ENCODE peak calls at places on chromosomes 6 and 20, in nine cellular contexts. One of them, this sample, is unnamed.

GRCh38 chr20:50510706-50511401 is 671 bp downstream of the PTPN1 start:
- DNase-seq in colonic mucosa: peak; percentile 43
- DNase-seq in fibroblast of lung: no peak
- DNase-seq in tibial artery: no peak
- DNase-seq in spleen: peak; percentile 88
- DNase-seq in heart right ventricle: peak; percentile 19
- DNase-seq in CD8-positive, alpha-beta memory T cell: peak; percentile 8
- DNase-seq in transverse colon: peak; percentile 38
- DNase-seq in pancreas: peak; percentile 44
- DNase-seq in this sample: no peak

GRCh38 chr6:136084403-136084802 is 165.7 kb downstream of the MTFR2 start:
- DNase-seq in tibial artery: no peak
- DNase-seq in fibroblast of lung: no peak
- DNase-seq in spleen: no peak
- DNase-seq in heart right ventricle: no peak
- DNase-seq in transverse colon: no peak
- DNase-seq in colonic mucosa: no peak
- DNase-seq in pancreas: no peak
- DNase-seq in CD8-positive, alpha-beta memory T cell: no peak
- DNase-seq in this sample: no peak

GRCh38 chr20:8433286-8433685 is 301.2 kb downstream of the PLCB1 start:
- DNase-seq in pancreas: no peak
- DNase-seq in spleen: no peak
- DNase-seq in transverse colon: no peak
- DNase-seq in fibroblast of lung: no peak
- DNase-seq in CD8-positive, alpha-beta memory T cell: no peak
- DNase-seq in tibial artery: no peak
- DNase-seq in colonic mucosa: no peak
- DNase-seq in heart right ventricle: no peak
- DNase-seq in this sample: no peak

GRCh38 chr6:113450061-113450465 is 407.1 kb upstream of the MARCKS start:
- DNase-seq in transverse colon: no peak
- DNase-seq in colonic mucosa: no peak
- DNase-seq in CD8-positive, alpha-beta memory T cell: no peak
- DNase-seq in pancreas: no peak
- DNase-seq in heart right ventricle: no peak
- DNase-seq in spleen: no peak
- DNase-seq in fibroblast of lung: peak; percentile 49
- DNase-seq in tibial artery: no peak
- DNase-seq in this sample: no peak

GRCh38 chr6:40563111-40563510 is 24.1 kb downstream of the LRFN2 start:
- DNase-seq in transverse colon: no peak
- DNase-seq in colonic mucosa: no peak
- DNase-seq in spleen: no peak
- DNase-seq in heart right ventricle: no peak
- DNase-seq in tibial artery: no peak
- DNase-seq in fibroblast of lung: no peak
- DNase-seq in pancreas: no peak
- DNase-seq in CD8-positive, alpha-beta memory T cell: no peak
- DNase-seq in this sample: no peak

GRCh38 chr20:33018169-33018931 is 10.8 kb downstream of the BPIFB2 start:
- DNase-seq in CD8-positive, alpha-beta memory T cell: no peak
- DNase-seq in heart right ventricle: no peak
- DNase-seq in spleen: peak; percentile 56
- DNase-seq in pancreas: no peak
- DNase-seq in transverse colon: no peak
- DNase-seq in colonic mucosa: no peak
- DNase-seq in fibroblast of lung: no peak
- DNase-seq in tibial artery: no peak
- DNase-seq in this sample: no peak

GRCh38 chr6:20235041-20235440 is 22.8 kb upstream of the MBOAT1 start:
- DNase-seq in heart right ventricle: no peak
- DNase-seq in tibial artery: no peak
- DNase-seq in colonic mucosa: no peak
- DNase-seq in fibroblast of lung: no peak
- DNase-seq in CD8-positive, alpha-beta memory T cell: no peak
- DNase-seq in pancreas: no peak
- DNase-seq in transverse colon: no peak
- DNase-seq in spleen: no peak
- DNase-seq in this sample: no peak

GRCh38 chr20:20498081-20498861 is 130.4 kb downstream of the INSM1 start:
- DNase-seq in heart right ventricle: no peak
- DNase-seq in tibial artery: no peak
- DNase-seq in fibroblast of lung: peak; percentile 65
- DNase-seq in transverse colon: no peak
- DNase-seq in colonic mucosa: no peak
- DNase-seq in CD8-positive, alpha-beta memory T cell: no peak
- DNase-seq in spleen: no peak
- DNase-seq in pancreas: no peak
- DNase-seq in this sample: no peak

GRCh38 chr20:13626724-13627123 is 12.0 kb downstream of the TASP1 start:
- DNase-seq in spleen: no peak
- DNase-seq in tibial artery: no peak
- DNase-seq in CD8-positive, alpha-beta memory T cell: no peak
- DNase-seq in colonic mucosa: no peak
- DNase-seq in transverse colon: no peak
- DNase-seq in heart right ventricle: no peak
- DNase-seq in fibroblast of lung: no peak
- DNase-seq in pancreas: no peak
- DNase-seq in this sample: no peak

GRCh38 chr6:156174026-156174880 is 602.9 kb upstream of the ARID1B start:
- DNase-seq in tibial artery: no peak
- DNase-seq in pancreas: no peak
- DNase-seq in colonic mucosa: no peak
- DNase-seq in fibroblast of lung: no peak
- DNase-seq in CD8-positive, alpha-beta memory T cell: no peak
- DNase-seq in spleen: no peak
- DNase-seq in heart right ventricle: no peak
- DNase-seq in transverse colon: no peak
- DNase-seq in this sample: no peak

GRCh38 chr20:61924211-61924857 is 141.3 kb downstream of the TAF4 start:
- DNase-seq in pancreas: no peak
- DNase-seq in tibial artery: peak; percentile 33
- DNase-seq in heart right ventricle: peak; percentile 5
- DNase-seq in transverse colon: no peak
- DNase-seq in spleen: peak; percentile 43
- DNase-seq in colonic mucosa: no peak
- DNase-seq in fibroblast of lung: no peak
- DNase-seq in CD8-positive, alpha-beta memory T cell: no peak
- DNase-seq in this sample: no peak

GRCh38 chr6:27126815-27127537 is 120.5 kb upstream of the PRSS16 start:
- DNase-seq in spleen: peak; percentile 94
- DNase-seq in heart right ventricle: peak; percentile 84
- DNase-seq in transverse colon: peak; percentile 93
- DNase-seq in pancreas: peak; percentile 80
- DNase-seq in fibroblast of lung: peak; percentile 94
- DNase-seq in CD8-positive, alpha-beta memory T cell: peak; percentile 75
- DNase-seq in colonic mucosa: peak; percentile 95
- DNase-seq in tibial artery: peak; percentile 93
- DNase-seq in this sample: peak; percentile 91

GRCh38 chr6:19413323-19413722 is 423.8 kb upstream of the ID4 start:
- DNase-seq in fibroblast of lung: peak; percentile 76
- DNase-seq in CD8-positive, alpha-beta memory T cell: no peak
- DNase-seq in colonic mucosa: no peak
- DNase-seq in spleen: no peak
- DNase-seq in pancreas: no peak
- DNase-seq in heart right ventricle: no peak
- DNase-seq in transverse colon: no peak
- DNase-seq in tibial artery: no peak
- DNase-seq in this sample: no peak

GRCh38 chr20:63822276-63822696 is 8.8 kb downstream of the ZBTB46 start:
- DNase-seq in spleen: no peak
- DNase-seq in heart right ventricle: no peak
- DNase-seq in CD8-positive, alpha-beta memory T cell: no peak
- DNase-seq in colonic mucosa: no peak
- DNase-seq in tibial artery: no peak
- DNase-seq in fibroblast of lung: no peak
- DNase-seq in transverse colon: no peak
- DNase-seq in pancreas: no peak
- DNase-seq in this sample: no peak

GRCh38 chr20:56626367-56627121 is 2.6 kb upstream of the TFAP2C start:
- DNase-seq in spleen: no peak
- DNase-seq in transverse colon: peak; percentile 13
- DNase-seq in fibroblast of lung: no peak
- DNase-seq in heart right ventricle: no peak
- DNase-seq in colonic mucosa: peak; percentile 36
- DNase-seq in tibial artery: no peak
- DNase-seq in CD8-positive, alpha-beta memory T cell: no peak
- DNase-seq in pancreas: no peak
- DNase-seq in this sample: peak; percentile 55

GRCh38 chr6:73581293-73581692 is 60.5 kb upstream of the EEF1A1 start:
- DNase-seq in tibial artery: no peak
- DNase-seq in pancreas: no peak
- DNase-seq in transverse colon: no peak
- DNase-seq in spleen: no peak
- DNase-seq in CD8-positive, alpha-beta memory T cell: no peak
- DNase-seq in fibroblast of lung: no peak
- DNase-seq in colonic mucosa: no peak
- DNase-seq in heart right ventricle: no peak
- DNase-seq in this sample: no peak

GRCh38 chr6:73580247-73581149 is 59.7 kb upstream of the EEF1A1 start:
- DNase-seq in colonic mucosa: peak; percentile 70
- DNase-seq in CD8-positive, alpha-beta memory T cell: peak; percentile 17
- DNase-seq in pancreas: peak; percentile 47
- DNase-seq in heart right ventricle: peak; percentile 71
- DNase-seq in tibial artery: peak; percentile 92
- DNase-seq in spleen: peak; percentile 87
- DNase-seq in fibroblast of lung: peak; percentile 99
- DNase-seq in transverse colon: peak; percentile 76
- DNase-seq in this sample: no peak

GRCh38 chr6:73585566-73586415 is 65.0 kb upstream of the EEF1A1 start:
- DNase-seq in transverse colon: peak; percentile 47
- DNase-seq in pancreas: no peak
- DNase-seq in tibial artery: no peak
- DNase-seq in heart right ventricle: no peak
- DNase-seq in spleen: no peak
- DNase-seq in CD8-positive, alpha-beta memory T cell: peak; percentile 17
- DNase-seq in colonic mucosa: peak; percentile 75
- DNase-seq in fibroblast of lung: peak; percentile 83
- DNase-seq in this sample: peak; percentile 56

DNA sequence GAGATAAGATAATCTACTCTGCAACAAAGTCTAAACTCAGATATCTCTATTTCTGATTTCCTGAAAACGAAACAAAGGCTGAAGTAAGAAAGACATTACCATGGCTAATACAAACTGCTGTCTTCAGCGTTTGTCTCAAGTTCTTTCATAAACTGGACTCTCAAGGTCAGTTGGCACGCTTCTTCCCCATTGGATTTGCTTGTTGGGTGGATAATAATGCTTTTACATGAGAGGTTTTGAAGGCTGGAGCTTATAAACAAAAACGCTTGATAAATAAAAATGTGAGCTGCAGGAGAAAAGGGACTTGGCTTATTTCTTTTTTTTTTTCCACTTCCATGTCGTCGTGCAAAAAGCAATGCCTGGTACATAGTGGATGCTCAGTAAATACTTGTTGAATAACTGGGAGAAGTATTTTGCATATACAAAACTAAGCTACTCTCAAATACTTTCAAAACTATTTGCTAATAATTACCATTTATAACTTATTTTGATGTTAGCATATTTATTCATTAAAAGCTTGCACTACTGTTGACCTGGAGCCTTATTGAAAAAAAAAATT is 65.7 kb upstream of the EEF1A1 start:
- DNase-seq in colonic mucosa: no peak
- DNase-seq in spleen: no peak
- DNase-seq in fibroblast of lung: peak; percentile 63
- DNase-seq in pancreas: no peak
- DNase-seq in heart right ventricle: no peak
- DNase-seq in tibial artery: no peak
- DNase-seq in transverse colon: no peak
- DNase-seq in CD8-positive, alpha-beta memory T cell: no peak
- DNase-seq in this sample: no peak
- H3K4me3 ChIP-seq in colonic mucosa: no peak overlapping the region
- H3K4me3 ChIP-seq in spleen: peak overlapping the region; percentile 17
- H3K4me3 ChIP-seq in fibroblast of lung: peak overlapping the region; percentile 27
- H3K4me3 ChIP-seq in pancreas: no peak overlapping the region
- H3K4me3 ChIP-seq in heart right ventricle: peak overlapping the region; percentile 27
- H3K4me3 ChIP-seq in tibial artery: peak overlapping the region; percentile 41
- H3K4me3 ChIP-seq in transverse colon: no peak overlapping the region
- H3K4me3 ChIP-seq in CD8-positive, alpha-beta memory T cell: peak overlapping the region; percentile 46
- H3K4me3 ChIP-seq in this sample: no peak overlapping the region

GRCh38 chr20:41218466-41218865 is 81.1 kb downstream of the PLCG1 start:
- DNase-seq in pancreas: no peak
- DNase-seq in heart right ventricle: no peak
- DNase-seq in transverse colon: no peak
- DNase-seq in colonic mucosa: no peak
- DNase-seq in fibroblast of lung: no peak
- DNase-seq in CD8-positive, alpha-beta memory T cell: no peak
- DNase-seq in spleen: no peak
- DNase-seq in tibial artery: no peak
- DNase-seq in this sample: no peak
- H3K4me3 ChIP-seq in pancreas: no peak overlapping the region
- H3K4me3 ChIP-seq in heart right ventricle: no peak overlapping the region
- H3K4me3 ChIP-seq in transverse colon: no peak overlapping the region
- H3K4me3 ChIP-seq in colonic mucosa: no peak overlapping the region
- H3K4me3 ChIP-seq in fibroblast of lung: no peak overlapping the region
- H3K4me3 ChIP-seq in CD8-positive, alpha-beta memory T cell: no peak overlapping the region
- H3K4me3 ChIP-seq in spleen: no peak overlapping the region
- H3K4me3 ChIP-seq in tibial artery: no peak overlapping the region
- H3K4me3 ChIP-seq in this sample: no peak overlapping the region

DNA sequence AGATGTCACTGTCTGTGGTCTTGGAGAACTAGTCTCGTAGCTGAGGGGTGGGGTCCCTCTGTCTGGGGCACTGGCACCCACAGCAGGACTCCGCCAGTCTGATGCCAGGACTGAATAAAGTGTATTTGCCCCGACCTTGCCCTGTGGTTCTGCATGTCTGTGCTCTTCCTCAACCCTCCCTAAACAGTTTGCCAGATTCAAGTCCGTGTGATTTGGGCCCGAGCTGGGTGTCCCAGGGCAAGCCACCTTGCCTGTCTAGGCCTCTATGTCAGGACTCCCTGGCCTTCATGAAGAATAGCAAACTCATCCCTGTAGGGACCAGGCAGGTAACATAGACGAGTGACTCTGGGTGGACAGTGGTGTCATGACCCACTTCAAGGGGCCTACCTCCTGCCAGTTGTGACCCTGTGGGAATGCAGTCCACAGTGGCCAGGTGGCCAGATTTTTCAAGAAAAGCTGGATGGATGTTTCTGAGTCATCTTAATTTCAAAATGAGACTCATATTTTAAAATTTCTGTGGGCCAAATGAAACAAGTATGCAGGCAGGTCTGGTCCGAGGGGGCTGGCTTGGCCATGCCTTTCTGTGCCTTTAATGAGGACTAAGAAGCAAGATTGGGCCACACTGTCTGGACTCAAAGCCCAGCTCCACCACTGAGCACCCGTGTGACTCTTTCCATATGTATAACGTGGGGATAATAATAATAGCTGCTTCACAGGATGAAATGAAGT is 3.4 kb downstream of the SOX12 start:
- DNase-seq in fibroblast of lung: no peak
- DNase-seq in CD8-positive, alpha-beta memory T cell: no peak
- DNase-seq in spleen: no peak
- DNase-seq in pancreas: no peak
- DNase-seq in transverse colon: no peak
- DNase-seq in colonic mucosa: no peak
- DNase-seq in tibial artery: no peak
- DNase-seq in heart right ventricle: no peak
- DNase-seq in this sample: no peak
- H3K4me3 ChIP-seq in fibroblast of lung: no peak overlapping the region
- H3K4me3 ChIP-seq in CD8-positive, alpha-beta memory T cell: no peak overlapping the region
- H3K4me3 ChIP-seq in spleen: no peak overlapping the region
- H3K4me3 ChIP-seq in pancreas: no peak overlapping the region
- H3K4me3 ChIP-seq in transverse colon: no peak overlapping the region
- H3K4me3 ChIP-seq in colonic mucosa: no peak overlapping the region
- H3K4me3 ChIP-seq in tibial artery: no peak overlapping the region
- H3K4me3 ChIP-seq in heart right ventricle: no peak overlapping the region
- H3K4me3 ChIP-seq in this sample: no peak overlapping the region

GRCh38 chr6:6002005-6002808 is 4.5 kb downstream of the NRN1 start:
- DNase-seq in fibroblast of lung: no peak
- DNase-seq in heart right ventricle: no peak
- DNase-seq in pancreas: no peak
- DNase-seq in tibial artery: no peak
- DNase-seq in colonic mucosa: no peak
- DNase-seq in CD8-positive, alpha-beta memory T cell: no peak
- DNase-seq in transverse colon: no peak
- DNase-seq in spleen: no peak
- DNase-seq in this sample: no peak
- H3K4me3 ChIP-seq in fibroblast of lung: no peak overlapping the region
- H3K4me3 ChIP-seq in heart right ventricle: peak overlapping the region; percentile 66
- H3K4me3 ChIP-seq in pancreas: no peak overlapping the region
- H3K4me3 ChIP-seq in tibial artery: no peak overlapping the region
- H3K4me3 ChIP-seq in colonic mucosa: no peak overlapping the region
- H3K4me3 ChIP-seq in CD8-positive, alpha-beta memory T cell: no peak overlapping the region
- H3K4me3 ChIP-seq in transverse colon: no peak overlapping the region
- H3K4me3 ChIP-seq in spleen: peak overlapping the region; percentile 42
- H3K4me3 ChIP-seq in this sample: no peak overlapping the region

This sample was measured in Jurkat, Clone E6-1.